ENCODE peak calls at places on chromosomes 1 and 21, in eight cellular contexts. N, W, C, T, D, G, A and M are unnamed samples.

GRCh38 chr1:52186449-52186848 is 44.6 kb downstream of the ZFYVE9 start:
- DNase-seq in N (no peak), W (no peak), C (no peak), T (no peak), D (peak), G (no peak), A (no peak), M (no peak)

GRCh38 chr1:87869563-87869962 is 540.9 kb downstream of the LMO4 start:
- DNase-seq in N (no peak), W (peak), C (no peak), T (no peak), D (peak), G (no peak), A (no peak), M (no peak)

GRCh38 chr1:152928671-152929070 is 18.3 kb upstream of the SPRR5 start:
- DNase-seq in N (no peak), W (no peak), C (no peak), T (no peak), D (no peak), G (no peak), A (no peak), M (no peak)

GRCh38 chr1:164599272-164599671 is 40.3 kb downstream of the PBX1 start:
- DNase-seq in N (no peak), W (no peak), C (no peak), T (no peak), D (no peak), G (no peak), A (no peak), M (no peak)

GRCh38 chr1:203041351-203041932 is 15.2 kb downstream of the PPFIA4 start:
- DNase-seq in N (no peak), W (no peak), C (no peak), T (no peak), D (no peak), G (no peak), A (no peak), M (no peak)

GRCh38 chr1:241482761-241483250 is 36.7 kb downstream of the FH start:
- DNase-seq in N (no peak), W (no peak), C (no peak), T (no peak), D (peak), G (no peak), A (no peak), M (peak)

GRCh38 chr21:43357708-43358430 is 69.1 kb downstream of the SIK1 start:
- DNase-seq in N (no peak), W (no peak), C (no peak), T (no peak), D (no peak), G (no peak), A (no peak), M (no peak)

GRCh38 chr1:215421772-215422171 is 145.3 kb upstream of the KCTD3 start:
- DNase-seq in N (no peak), W (no peak), C (no peak), T (no peak), D (no peak), G (no peak), A (no peak), M (no peak)

GRCh38 chr21:44927587-44928461 is 7.1 kb upstream of the ITGB2 start:
- DNase-seq in N (no peak), W (no peak), C (peak), T (peak), D (peak), G (no peak), A (peak), M (no peak)

GRCh38 chr1:245585252-245585959 is 430.6 kb downstream of the KIF26B start:
- DNase-seq in N (no peak), W (no peak), C (no peak), T (no peak), D (peak), G (peak), A (no peak), M (no peak)

GRCh38 chr1:101452825-101453224 is 216.0 kb downstream of the S1PR1 start:
- DNase-seq in N (no peak), W (no peak), C (no peak), T (no peak), D (peak), G (no peak), A (no peak), M (no peak)

GRCh38 chr1:170265234-170265633 is 119.5 kb downstream of the NTMT2 start:
- DNase-seq in N (no peak), W (no peak), C (no peak), T (no peak), D (no peak), G (no peak), A (no peak), M (no peak)

GRCh38 chr1:61053281-61053711 is 29.1 kb upstream of the NFIA start:
- DNase-seq in N (no peak), W (no peak), C (no peak), T (no peak), D (no peak), G (no peak), A (no peak), M (no peak)

GRCh38 chr21:38688068-38688467 is 117.7 kb upstream of the ETS2 start:
- DNase-seq in N (no peak), W (no peak), C (no peak), T (no peak), D (no peak), G (no peak), A (no peak), M (no peak)

GRCh38 chr1:236064674-236065508 is at the start of gene NID1:
- DNase-seq in N (peak), W (peak), C (peak), T (no peak), D (peak), G (peak), A (peak), M (peak)

GRCh38 chr1:115118086-115118485 is 28.8 kb upstream of the TSPAN2 start:
- DNase-seq in N (no peak), W (no peak), C (no peak), T (no peak), D (no peak), G (no peak), A (no peak), M (no peak)

GRCh38 chr1:180278791-180279432 is 48.8 kb downstream of the LHX4 start:
- DNase-seq in N (no peak), W (no peak), C (no peak), T (no peak), D (no peak), G (no peak), A (no peak), M (peak)

GRCh38 chr1:64006276-64007051 is 197.0 kb upstream of the UBE2U start:
- DNase-seq in N (no peak), W (peak), C (no peak), T (no peak), D (peak), G (no peak), A (no peak), M (peak)

GRCh38 chr1:32398401-32398800 is 4.2 kb upstream of the BSDC1 start:
- DNase-seq in N (no peak), W (no peak), C (no peak), T (no peak), D (no peak), G (no peak), A (no peak), M (no peak)

GRCh38 chr1:82464362-82464931 is 663.7 kb downstream of the ADGRL2 start:
- DNase-seq in N (no peak), W (no peak), C (peak), T (no peak), D (peak), G (peak), A (no peak), M (no peak)

GRCh38 chr21:34511787-34512451 is at the start of gene KCNE1:
- DNase-seq in N (no peak), W (no peak), C (no peak), T (no peak), D (peak), G (no peak), A (no peak), M (no peak)

GRCh38 chr1:198794498-198794897 is 155.7 kb downstream of the PTPRC start:
- DNase-seq in N (no peak), W (no peak), C (no peak), T (no peak), D (peak), G (no peak), A (no peak), M (peak)

GRCh38 chr1:165507570-165507969 is 36.2 kb upstream of the LRRC52 start:
- DNase-seq in N (no peak), W (no peak), C (no peak), T (no peak), D (no peak), G (no peak), A (no peak), M (no peak)

GRCh38 chr1:94014635-94015488 is 105.6 kb upstream of the GCLM start:
- DNase-seq in N (no peak), W (no peak), C (no peak), T (no peak), D (no peak), G (no peak), A (no peak), M (no peak)

GRCh38 chr1:156638596-156638995 is 3.3 kb upstream of the BCAN start:
- DNase-seq in N (no peak), W (no peak), C (no peak), T (no peak), D (no peak), G (no peak), A (no peak), M (no peak)

GRCh38 chr1:202247837-202248795 is 54.5 kb downstream of the LGR6 start:
- DNase-seq in N (no peak), W (no peak), C (no peak), T (no peak), D (no peak), G (no peak), A (no peak), M (no peak)

GRCh38 chr1:110205591-110206155 is 4.4 kb upstream of the KCNC4 start:
- DNase-seq in N (no peak), W (no peak), C (no peak), T (no peak), D (no peak), G (no peak), A (no peak), M (no peak)

GRCh38 chr1:63966016-63966415 is 192.2 kb downstream of the ROR1 start:
- DNase-seq in N (no peak), W (no peak), C (no peak), T (no peak), D (no peak), G (no peak), A (no peak), M (no peak)

GRCh38 chr1:219460561-219461511 is 152.1 kb downstream of the ZC3H11B start:
- DNase-seq in N (no peak), W (no peak), C (no peak), T (no peak), D (no peak), G (no peak), A (no peak), M (no peak)

GRCh38 chr1:186178426-186179043 is 196.5 kb downstream of the TPR start:
- DNase-seq in N (no peak), W (no peak), C (no peak), T (no peak), D (no peak), G (no peak), A (no peak), M (no peak)

GRCh38 chr1:196259291-196259690 is 348.9 kb downstream of the KCNT2 start:
- DNase-seq in N (no peak), W (no peak), C (no peak), T (no peak), D (no peak), G (no peak), A (no peak), M (no peak)

GRCh38 chr1:110879758-110880606 is 7.0 kb downstream of the CD53 start:
- DNase-seq in N (no peak), W (no peak), C (no peak), T (peak), D (no peak), G (no peak), A (peak), M (no peak)

GRCh38 chr1:241950390-241950789 is 7.2 kb upstream of the BECN2 start:
- DNase-seq in N (no peak), W (no peak), C (no peak), T (no peak), D (no peak), G (no peak), A (no peak), M (no peak)

GRCh38 chr1:79859212-79859948 is 852.9 kb upstream of the ADGRL4 start:
- DNase-seq in N (no peak), W (peak), C (no peak), T (no peak), D (peak), G (peak), A (no peak), M (no peak)

GRCh38 chr21:44300262-44300959 is 558 bp downstream of the PFKL start:
- DNase-seq in N (peak), W (no peak), C (peak), T (no peak), D (peak), G (no peak), A (peak), M (no peak)

GRCh38 chr1:198788561-198789064 is 149.8 kb downstream of the PTPRC start:
- DNase-seq in N (no peak), W (peak), C (no peak), T (no peak), D (peak), G (no peak), A (no peak), M (no peak)

GRCh38 chr1:57831624-57832023 is 407.8 kb upstream of the DAB1 start:
- DNase-seq in N (no peak), W (no peak), C (no peak), T (no peak), D (peak), G (peak), A (no peak), M (no peak)